ENCODE peak calls at places on chromosomes 4 and X, in four cellular contexts. H is putamen, A is NCI-H1092 treated with DMSO at 0.1 percent for 48 hours, V is hippocampal formation. B is an unnamed sample.

GRCh38 chr4:116870667-116871066 is 214.7 kb downstream of the TRAM1L1 start:
- DNase-seq in H (no peak), A (no peak), V (no peak), B (no peak)

GRCh38 chrX:99266255-99266654 is 1143.8 kb downstream of the PCDH19 start:
- DNase-seq in V (no peak), A (no peak), H (no peak), B (no peak)

GRCh38 chr4:89929425-89930272 is 35.0 kb downstream of the MMRN1 start:
- DNase-seq in V (no peak), H (no peak), A (no peak), B (no peak)

GRCh38 chr4:184253072-184253420 is 35.4 kb upstream of the ENPP6 start:
- DNase-seq in H (no peak), V (no peak), A (no peak), B (no peak)

GRCh38 chrX:7133036-7133412 is 14.5 kb upstream of the STS start:
- DNase-seq in V (no peak), A (no peak), H (no peak), B (no peak)

GRCh38 chr4:88672987-88673386 is 24.6 kb downstream of the NAP1L5 start:
- DNase-seq in A (peak; percentile 23), H (no peak), V (no peak), B (no peak)

GRCh38 chrX:72107320-72107719 is 24.4 kb downstream of the RTL5 start:
- DNase-seq in A (no peak), V (no peak), H (no peak), B (no peak)

GRCh38 chr4:4922441-4922840 is 63.0 kb downstream of the MSX1 start:
- DNase-seq in V (no peak), A (no peak), H (no peak), B (no peak)

GRCh38 chr4:58074382-58074781 is 964.2 kb upstream of the IGFBP7 start:
- DNase-seq in V (no peak), H (no peak), A (no peak), B (no peak)

GRCh38 chr4:75054089-75054488 is 121.2 kb downstream of the PARM1 start:
- DNase-seq in H (no peak), A (no peak), V (no peak), B (no peak)

GRCh38 chr4:119774840-119775239 is 146.2 kb upstream of the PDE5A start:
- DNase-seq in A (no peak), H (no peak), V (no peak), B (no peak)

GRCh38 chrX:123274796-123275195 is 90.7 kb downstream of the GRIA3 start:
- DNase-seq in H (no peak), A (no peak), V (no peak), B (no peak)

GRCh38 chr4:110619001-110619350 is 3.9 kb downstream of the PITX2 start:
- DNase-seq in H (no peak), V (no peak), A (no peak), B (no peak)

GRCh38 chr4:38424171-38424871 is 239.7 kb upstream of the KLF3 start:
- DNase-seq in A (no peak), V (no peak), H (no peak), B (no peak)

GRCh38 chr4:181498148-181498547 is 745.1 kb upstream of the TENM3 start:
- DNase-seq in A (no peak), H (no peak), V (no peak), B (no peak)

GRCh38 chrX:138748480-138748879 is 37.0 kb upstream of the FGF13 start:
- DNase-seq in H (no peak), V (no peak), A (no peak), B (no peak)

GRCh38 chrX:151981129-151981528 is 6.7 kb upstream of the GABRE start:
- DNase-seq in V (no peak), A (no peak), H (no peak), B (peak; percentile 51)

GRCh38 chr4:118270492-118270891 is 82.3 kb downstream of the PRSS12 start:
- DNase-seq in H (peak; percentile 37), V (no peak), A (peak; percentile 45), B (peak; percentile 17)

GRCh38 chrX:54413753-54414152 is 26.5 kb upstream of the TSR2 start:
- DNase-seq in V (no peak), A (no peak), H (no peak), B (no peak)

GRCh38 chrX:133254666-133255065 is 36.5 kb upstream of the TFDP3 start:
- DNase-seq in A (no peak), H (no peak), V (no peak), B (no peak)

GRCh38 chrX:9765072-9765736 is 443 bp downstream of the GPR143 start:
- DNase-seq in H (no peak), V (no peak), A (no peak), B (no peak)

GRCh38 chr4:170446782-170447181 is 357.0 kb upstream of the AADAT start:
- DNase-seq in A (no peak), V (no peak), H (no peak), B (no peak)

GRCh38 chr4:43126595-43126994 is 234.1 kb downstream of the GRXCR1 start:
- DNase-seq in V (no peak), H (no peak), A (no peak), B (no peak)

GRCh38 chr4:141455651-141456050 is 180.7 kb upstream of the IL15 start:
- DNase-seq in H (no peak), V (no peak), A (no peak), B (no peak)

GRCh38 chr4:4271912-4272311 is 18.0 kb downstream of the LYAR start:
- DNase-seq in V (no peak), H (no peak), A (no peak), B (no peak)

GRCh38 chr4:130349745-130350144 is 1253.8 kb downstream of the C4orf33 start:
- DNase-seq in H (no peak), A (no peak), V (no peak), B (no peak)

GRCh38 chr4:113147498-113148231 is 98.2 kb downstream of the ANK2 start:
- DNase-seq in V (no peak), A (no peak), H (no peak), B (no peak)

GRCh38 chr4:177380730-177381287 is 61.4 kb downstream of the AGA start:
- DNase-seq in V (no peak), A (no peak), H (no peak), B (peak; percentile 42)

GRCh38 chrX:108439434-108439883 is at the start of gene COL4A5:
- DNase-seq in V (peak; percentile 10), A (peak; percentile 78), H (peak; percentile 11), B (peak; percentile 61)

B was measured in SJSA1.